ENCODE peak calls at places on chromosomes 7 and 10, in six cellular contexts. H is HEK293T, I is T-helper 1 cell, A is EH, D is dorsolateral prefrontal cortex, B is GM19239. X is an unnamed sample.

GRCh38 chr7:107032050-107032449 is 12.5 kb upstream of the PRKAR2B start:
- DNase-seq in A (no peak), B (no peak), I (no peak), H (no peak), D (no peak), X (no peak)

GRCh38 chr7:131111081-131111576 is 216.5 kb upstream of the MKLN1 start:
- DNase-seq in B (no peak), I (peak; percentile 69), D (no peak), A (peak; percentile 84), H (no peak), X (no peak)

GRCh38 chr10:62804384-62805138 is at the start of gene ADO:
- DNase-seq in D (peak; percentile 92), A (peak; percentile 81), H (peak; percentile 80), B (peak; percentile 74), I (peak; percentile 82), X (peak; percentile 67)

GRCh38 chr10:69338547-69339450 is 60.5 kb downstream of the HK1 start:
- DNase-seq in B (no peak), H (no peak), A (no peak), I (no peak), D (no peak), X (no peak)

GRCh38 chr10:78470267-78471103 is 436.8 kb downstream of the RPS24 start:
- DNase-seq in D (no peak), I (no peak), H (no peak), A (peak; percentile 11), B (no peak), X (no peak)

GRCh38 chr10:35579116-35579515 is 26.0 kb upstream of the GJD4 start:
- DNase-seq in D (no peak), B (no peak), H (no peak), I (no peak), A (no peak), X (no peak)

GRCh38 chr10:55180357-55180756 is 379.3 kb upstream of the PCDH15 start:
- DNase-seq in H (no peak), B (no peak), I (no peak), A (no peak), D (no peak), X (no peak)

GRCh38 chr10:43120116-43120947 is 17.9 kb upstream of the CSGALNACT2 start:
- DNase-seq in A (no peak), H (no peak), B (no peak), D (peak; percentile 22), I (no peak), X (no peak)

GRCh38 chr7:11795231-11795630 is 36.8 kb downstream of the THSD7A start:
- DNase-seq in B (no peak), I (no peak), D (no peak), A (no peak), H (no peak), X (no peak)

GRCh38 chr10:44780461-44780860 is 130.7 kb upstream of the TMEM72 start:
- DNase-seq in H (no peak), A (peak; percentile 44), B (no peak), I (no peak), D (no peak), X (no peak)

GRCh38 chr7:113232885-113233284 is 114.5 kb upstream of the SMIM30 start:
- DNase-seq in H (no peak), I (no peak), B (no peak), A (no peak), D (no peak), X (no peak)

GRCh38 chr7:73738220-73738611 is 386 bp downstream of the ABHD11 start:
- DNase-seq in H (peak; percentile 68), B (peak; percentile 66), I (peak; percentile 61), A (peak; percentile 67), D (no peak), X (peak; percentile 86)

GRCh38 chr10:35516102-35516670 is 89.0 kb upstream of the GJD4 start:
- DNase-seq in I (no peak), B (no peak), H (no peak), A (no peak), D (no peak), X (no peak)

GRCh38 chr7:55133630-55134392 is 115.0 kb downstream of the EGFR start:
- DNase-seq in D (no peak), B (no peak), H (no peak), A (peak; percentile 100), I (peak; percentile 32), X (no peak)

GRCh38 chr7:129665013-129665401 is 53.5 kb downstream of the NRF1 start:
- DNase-seq in D (no peak), A (peak; percentile 96), B (no peak), H (no peak), I (no peak), X (no peak)

GRCh38 chr10:107616463-107617131 is 452.1 kb upstream of the SORCS1 start:
- DNase-seq in I (no peak), B (no peak), A (peak; percentile 75), H (no peak), D (no peak), X (no peak)

GRCh38 chr10:119919823-119920222 is 27.3 kb downstream of the SEC23IP start:
- DNase-seq in D (no peak), I (no peak), B (no peak), H (no peak), A (no peak), X (no peak)

GRCh38 chr7:36129048-36129534 is 24.0 kb upstream of the EEPD1 start:
- DNase-seq in H (no peak), D (no peak), A (no peak), I (no peak), B (no peak), X (no peak)

GRCh38 chr10:47253651-47254375 is 46.2 kb upstream of the GDF10 start:
- DNase-seq in H (no peak), D (no peak), B (no peak), A (peak; percentile 7), I (no peak), X (no peak)

GRCh38 chr10:14022954-14023353 is 307.8 kb downstream of the FRMD4A start:
- DNase-seq in A (peak; percentile 85), H (no peak), B (no peak), I (no peak), D (no peak), X (no peak)

GRCh38 chr10:24891823-24892222 is 60.6 kb downstream of the PRTFDC1 start:
- DNase-seq in H (no peak), D (no peak), A (peak; percentile 87), I (no peak), B (no peak), X (no peak)

GRCh38 chr10:116253716-116254115 is 19.3 kb downstream of the GFRA1 start:
- DNase-seq in D (no peak), B (no peak), H (no peak), A (no peak), I (no peak), X (no peak)

GRCh38 chr10:49744924-49745605 is 17.1 kb downstream of the OGDHL start:
- DNase-seq in A (no peak), I (no peak), H (no peak), D (no peak), B (no peak), X (no peak)

GRCh38 chr7:111801277-111801676 is 239.0 kb upstream of the IMMP2L start:
- DNase-seq in A (no peak), I (no peak), H (no peak), B (no peak), D (no peak), X (no peak)

GRCh38 chr10:44675086-44675874 is 235.9 kb upstream of the TMEM72 start:
- DNase-seq in I (no peak), B (no peak), D (no peak), A (peak; percentile 5), H (no peak), X (no peak)

GRCh38 chr10:63634488-63635090 is 113.4 kb downstream of the REEP3 start:
- DNase-seq in H (no peak), B (no peak), D (no peak), I (no peak), A (no peak), X (no peak)

GRCh38 chr10:118108194-118109026 is 61.7 kb upstream of the RAB11FIP2 start:
- DNase-seq in B (no peak), H (peak; percentile 61), A (peak; percentile 15), I (no peak), D (no peak), X (no peak)

GRCh38 chr7:87173456-87173855 is 21.2 kb downstream of the DMTF1 start:
- DNase-seq in D (no peak), A (no peak), H (no peak), B (no peak), I (no peak), X (no peak)

GRCh38 chr10:102422586-102423129 is 2.0 kb downstream of the FBXL15 start:
- DNase-seq in B (no peak), A (peak; percentile 74), H (peak; percentile 76), I (peak; percentile 67), D (peak; percentile 75), X (peak; percentile 87)

GRCh38 chr10:29212597-29212996 is 76.3 kb upstream of the LYZL1 start:
- DNase-seq in B (no peak), D (no peak), I (no peak), H (no peak), A (no peak), X (no peak)

GRCh38 chr10:130360826-130361311 is 224.7 kb downstream of the GLRX3 start:
- DNase-seq in I (no peak), D (no peak), A (no peak), B (no peak), H (no peak), X (no peak)

GRCh38 chr7:159227433-159227832 is 82.8 kb upstream of the VIPR2 start:
- DNase-seq in H (no peak), I (no peak), D (no peak), B (no peak), A (no peak), X (no peak)

X was measured in HAP-1.